ENCODE peak calls at places on chromosomes 4 and X, in six cellular contexts. N is SK-N-SH, L is A549, S is upper lobe of left lung, Y is stomach, C is H1. U is an unnamed sample.
A peak's percentile ranks its signal among the peaks of the same experiment; 100 is the strongest.

GRCh38 chr4:71346710-71347109 is 7.9 kb downstream of the SLC4A4 start:
- DNase-seq in C (no peak), Y (no peak), N (no peak), S (no peak), L (no peak), U (no peak)

GRCh38 chr4:42377497-42377896 is 19.8 kb upstream of the SHISA3 start:
- DNase-seq in N (no peak), L (no peak), C (no peak), Y (no peak), S (no peak), U (no peak)

GRCh38 chr4:137454767-137455166 is 77.5 kb downstream of the PCDH18 start:
- DNase-seq in L (no peak), C (no peak), S (no peak), N (no peak), Y (no peak), U (no peak)

GRCh38 chr4:131370846-131371245 is 1778.2 kb upstream of the PCDH10 start:
- DNase-seq in Y (no peak), L (no peak), C (no peak), N (no peak), S (no peak), U (no peak)

GRCh38 chr4:98293089-98293887 is 32.1 kb downstream of the RAP1GDS1 start:
- DNase-seq in C (no peak), S (no peak), Y (no peak), L (no peak), N (no peak), U (no peak)

GRCh38 chrX:69317721-69318120 is 152.5 kb upstream of the PJA1 start:
- DNase-seq in N (peak; percentile 1), C (no peak), L (no peak), Y (peak; percentile 5), S (no peak), U (no peak)

GRCh38 chr4:139208404-139208945 is 31.5 kb upstream of the ELF2 start:
- DNase-seq in L (no peak), Y (no peak), N (no peak), C (no peak), S (no peak), U (peak; percentile 70)

GRCh38 chr4:154982187-154983047 is 201.3 kb downstream of the RBM46 start:
- DNase-seq in L (peak; percentile 43), N (peak; percentile 58), C (peak; percentile 38), Y (peak; percentile 74), S (no peak), U (peak; percentile 25)

GRCh38 chr4:137608085-137608484 is 75.8 kb upstream of the PCDH18 start:
- DNase-seq in S (no peak), Y (no peak), C (no peak), N (no peak), L (no peak), U (no peak)

GRCh38 chr4:71270901-71271300 is 67.9 kb upstream of the SLC4A4 start:
- DNase-seq in S (no peak), N (peak; percentile 1), L (peak; percentile 46), Y (peak; percentile 33), C (no peak), U (no peak)

GRCh38 chr4:34009951-34010350 is 2234.4 kb downstream of the ARAP2 start:
- DNase-seq in S (no peak), C (no peak), L (no peak), N (no peak), Y (no peak), U (no peak)

GRCh38 chr4:34010703-34011102 is 2233.6 kb downstream of the ARAP2 start:
- DNase-seq in Y (no peak), L (no peak), S (no peak), N (peak; percentile 37), C (no peak), U (no peak)
- TF ChIP-seq EP300 in Y (no peak), L (no peak), S (no peak), N (no peak), C (no peak), U (no peak)

GRCh38 chr4:2868840-2869487 is 25.3 kb downstream of the ADD1 start:
- DNase-seq in Y (no peak), C (no peak), N (no peak), L (no peak), S (no peak), U (no peak)
- H3K4me1 ChIP-seq in Y (peaks cover 100% of the 10 kb centered on the region), C (peaks cover 13% of the 10 kb centered on the region), N (peaks cover 40% of the 10 kb centered on the region), L (peaks cover 28% of the 10 kb centered on the region), S (peaks cover 90% of the 10 kb centered on the region), U (peaks cover 55% of the 10 kb centered on the region)

DNA sequence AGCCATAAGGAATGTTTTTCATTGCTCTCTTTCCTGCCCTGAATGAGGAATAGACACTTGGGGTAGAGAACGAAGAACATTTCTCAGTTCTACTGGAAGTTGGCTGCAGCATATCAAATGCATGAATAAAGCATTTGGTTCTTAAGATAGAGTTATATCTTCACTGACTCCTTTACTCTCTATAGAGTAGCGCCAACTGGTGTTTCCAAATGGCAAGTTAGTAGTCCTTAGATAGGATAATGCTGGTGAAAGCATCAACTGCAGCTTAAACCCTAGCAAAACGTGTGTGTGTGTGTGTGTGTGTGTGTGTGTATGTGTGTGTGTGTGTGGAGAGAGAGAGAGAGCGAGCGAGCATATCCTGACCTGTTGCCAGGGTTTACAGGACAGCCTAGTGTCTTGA is 62.2 kb upstream of the FRMPD4 start:
- DNase-seq in L (peak; percentile 35), N (no peak), S (no peak), C (no peak), Y (no peak), U (no peak)
- TF ChIP-seq CTCF in L (no peak), N (peak; percentile 39), S (no peak), C (no peak), Y (no peak), U (no peak)

GRCh38 chr4:95108883-95109421 is 351.2 kb downstream of the BMPR1B start:
- DNase-seq in C (no peak), Y (no peak), S (no peak), L (no peak), N (no peak), U (no peak)
- TF ChIP-seq EP300 in C (no peak), Y (no peak), S (no peak), L (no peak), N (peak; percentile 51), U (no peak)

GRCh38 chr4:187027231-187027760 is 303.6 kb upstream of the FAT1 start:
- DNase-seq in S (no peak), Y (no peak), C (no peak), N (no peak), L (no peak), U (no peak)
- H3K4me1 ChIP-seq in S (no peaks in the 10 kb centered on the region), Y (no peaks in the 10 kb centered on the region), C (no peaks in the 10 kb centered on the region), N (no peaks in the 10 kb centered on the region), L (no peaks in the 10 kb centered on the region), U (no peaks in the 10 kb centered on the region)

GRCh38 chr4:142811034-142811433 is 35.1 kb downstream of the INPP4B start:
- DNase-seq in C (no peak), Y (no peak), N (no peak), L (no peak), S (no peak), U (no peak)
- TF ChIP-seq CTCF in C (no peak), Y (no peak), N (no peak), L (no peak), S (no peak), U (no peak)

DNA sequence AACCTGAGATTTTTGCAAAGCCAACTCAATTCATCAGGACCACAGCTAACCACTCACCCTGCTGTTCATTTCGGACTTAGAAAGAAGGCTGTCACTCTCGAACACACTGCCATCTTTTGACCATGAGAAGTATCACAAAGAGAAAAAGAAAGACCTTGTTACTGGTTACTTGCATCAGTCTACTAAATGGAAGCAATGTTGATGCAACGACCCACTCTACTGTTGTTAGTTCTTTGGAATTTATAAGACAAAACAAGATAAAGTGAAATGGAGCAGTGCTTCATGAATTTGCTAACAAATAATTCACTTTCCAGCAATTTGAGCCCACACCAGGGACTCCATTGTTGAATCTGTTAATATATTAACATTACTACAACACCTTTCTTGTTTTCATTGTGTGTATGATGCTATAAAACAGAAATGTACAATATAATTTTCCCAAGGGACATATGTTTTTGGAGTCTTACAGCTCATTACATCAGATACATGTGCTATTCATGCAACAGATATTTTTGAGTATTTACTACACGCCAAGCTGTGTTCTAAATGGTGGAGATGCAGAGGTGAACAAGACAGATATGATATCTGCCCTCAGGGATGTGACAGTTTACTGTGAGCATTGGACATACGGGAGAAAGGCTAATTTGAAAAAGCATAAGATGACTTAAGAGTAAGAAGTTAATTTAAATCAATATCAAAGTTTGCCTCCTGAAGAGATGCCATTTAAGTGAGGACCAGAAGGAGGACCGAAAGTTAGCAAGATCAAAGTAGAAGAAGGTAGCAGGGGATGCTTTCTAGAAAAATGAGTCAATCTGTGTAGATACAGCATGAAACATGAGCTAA is 87.2 kb downstream of the AREG start:
- DNase-seq in C (peak; percentile 13), L (peak; percentile 90), Y (no peak), S (no peak), N (peak; percentile 0), U (no peak)
- TF ChIP-seq EP300 in C (no peak), L (no peak), Y (no peak), S (no peak), N (no peak), U (no peak)

DNA sequence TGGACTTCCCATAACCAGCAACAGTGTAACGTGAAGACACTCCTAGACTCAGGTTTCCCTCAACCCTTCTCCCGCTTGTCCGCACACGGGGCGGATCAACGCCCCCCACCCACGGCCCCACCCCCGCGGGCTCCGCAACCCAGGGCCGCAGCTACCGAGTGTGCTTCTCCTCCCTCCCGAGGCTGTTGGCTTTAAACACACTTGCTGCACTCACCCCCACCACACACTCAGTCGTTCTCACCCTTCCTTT is 50.4 kb upstream of the BCOR start:
- DNase-seq in C (no peak), S (peak; percentile 47), Y (no peak), L (no peak), N (no peak), U (no peak)
- H3K4me1 ChIP-seq in C (peaks cover 33% of the 10 kb centered on the region), S (peaks cover 16% of the 10 kb centered on the region), Y (peaks cover 64% of the 10 kb centered on the region), L (peaks cover 6% of the 10 kb centered on the region), N (peaks cover 41% of the 10 kb centered on the region), U (peaks cover 5% of the 10 kb centered on the region)

DNA sequence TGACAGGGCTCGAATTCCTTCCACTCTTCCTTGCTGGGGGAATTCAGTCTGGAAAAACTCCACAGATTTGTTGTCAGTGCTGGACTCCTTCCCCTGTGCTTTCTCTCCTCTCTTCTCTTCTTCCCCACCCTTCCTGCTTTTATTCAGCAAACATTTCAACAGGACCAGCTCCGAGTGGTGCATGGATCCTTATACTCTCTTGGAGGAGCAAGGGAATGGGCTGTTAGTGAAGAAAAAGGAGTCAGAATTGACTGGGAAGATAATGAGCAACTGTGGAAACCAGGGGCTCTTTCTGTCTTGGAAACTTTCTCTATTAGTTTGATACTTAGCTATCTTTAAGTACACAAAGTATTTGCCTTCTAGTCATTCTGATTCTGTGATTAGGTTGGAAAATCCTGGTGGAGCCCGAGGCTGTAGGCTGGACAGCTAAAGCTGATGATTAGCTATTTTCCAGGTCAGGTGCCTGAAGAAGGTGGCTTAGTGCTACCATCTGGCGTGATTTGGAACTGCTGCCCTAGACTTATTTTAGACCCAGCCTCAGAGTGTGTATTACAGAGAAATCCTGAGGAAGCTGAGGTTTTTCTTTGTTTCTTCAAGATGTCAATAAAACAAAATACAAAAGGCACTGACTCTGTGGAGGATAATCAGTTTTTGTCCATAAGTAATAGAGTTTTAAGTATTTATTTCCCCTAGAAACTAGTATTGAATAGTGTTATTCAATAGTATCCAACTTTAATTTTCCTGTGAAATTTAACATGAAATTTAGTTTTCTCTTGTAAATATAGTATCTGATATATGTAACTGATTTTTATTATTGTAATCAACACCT is 38.4 kb downstream of the NAP1L5 start:
- DNase-seq in S (no peak), C (no peak), N (peak; percentile 45), L (peak; percentile 67), Y (peak; percentile 64), U (peak; percentile 55)
- TF ChIP-seq CTCF in S (peak; percentile 75), C (peak; percentile 38), N (peak; percentile 79), L (peak; percentile 68), Y (peak; percentile 76), U (peak; percentile 51)